ENCODE peak calls at places on chromosomes 16 and 17, in seven cellular contexts. Z is fibroblast of lung, G is right atrium auricular region, W is mesendoderm, N is cardiac muscle cell, U is keratinocyte, L is lower lobe of right lung. O is an unnamed sample. For H3K4me1, the result is how much of the 10 kb centered on the place peaks cover.

GRCh38 chr16:88365244-88365865 is 17.4 kb upstream of the ZNF469 start:
- DNase-seq in Z (no peak), L (peak), G (no peak), N (no peak), W (no peak), U (no peak), O (no peak)

GRCh38 chr17:49191407-49191916 is 18.9 kb downstream of the GNGT2 start:
- DNase-seq in G (no peak), L (no peak), Z (no peak), W (no peak), U (no peak), N (no peak), O (no peak)

GRCh38 chr17:9239821-9240658 is 218.7 kb downstream of the NTN1 start:
- DNase-seq in G (peak), Z (peak), L (peak), W (peak), U (no peak), N (peak), O (peak)

GRCh38 chr17:50758989-50759544 is 8.3 kb downstream of the ANKRD40CL start:
- DNase-seq in N (peak), G (no peak), U (no peak), W (no peak), L (no peak), Z (no peak), O (no peak)

GRCh38 chr16:4261557-4262172 is 11.2 kb downstream of the TFAP4 start:
- DNase-seq in U (no peak), L (no peak), Z (peak), N (peak), G (no peak), W (peak), O (peak)

GRCh38 chr17:14833201-14833773 is 431.8 kb downstream of the PMP22 start:
- DNase-seq in U (no peak), Z (peak), L (no peak), N (no peak), W (no peak), G (no peak), O (no peak)

GRCh38 chr17:75625813-75626486 is 7.3 kb upstream of the SMIM5 start:
- DNase-seq in L (no peak), W (peak), G (no peak), N (peak), U (no peak), Z (peak), O (peak)

GRCh38 chr16:23694707-23695373 is 16.2 kb downstream of the PLK1 start:
- DNase-seq in L (no peak), G (no peak), W (peak), U (no peak), N (peak), Z (peak), O (peak)

GRCh38 chr17:44376124-44376523 is 12.5 kb upstream of the FAM171A2 start:
- DNase-seq in U (no peak), Z (peak), N (no peak), W (peak), L (no peak), G (no peak), O (peak)

GRCh38 chr16:2964416-2965223 is 545 bp downstream of the KREMEN2 start:
- DNase-seq in N (peak), W (peak), G (no peak), L (peak), U (no peak), Z (no peak), O (peak)

GRCh38 chr17:33520404-33521032 is 227.4 kb upstream of the ASIC2 start:
- DNase-seq in Z (peak), G (no peak), U (no peak), W (peak), N (peak), L (peak), O (peak)

GRCh38 chr17:70919241-70919640 is 749.9 kb downstream of the KCNJ2 start:
- DNase-seq in G (no peak), N (no peak), U (no peak), L (no peak), Z (peak), W (no peak), O (no peak)

GRCh38 chr17:63275318-63275967 is 170.7 kb downstream of the CYB561 start:
- DNase-seq in G (no peak), U (peak), W (peak), N (no peak), L (no peak), Z (peak), O (no peak)

GRCh38 chr17:61009619-61010018 is 332.0 kb downstream of the BCAS3 start:
- DNase-seq in Z (peak), U (no peak), L (no peak), G (no peak), N (peak), W (no peak), O (no peak)

GRCh38 chr16:75679366-75679765 is 2.6 kb upstream of the CPHXL2 start:
- DNase-seq in G (no peak), N (no peak), U (no peak), W (no peak), Z (no peak), L (no peak), O (no peak)

GRCh38 chr17:81073967-81074366 is 39.0 kb downstream of the BAIAP2 start:
- DNase-seq in G (no peak), L (no peak), Z (no peak), W (no peak), N (no peak), U (no peak), O (no peak)

GRCh38 chr17:40516581-40517285 is 15.3 kb upstream of the TNS4 start:
- DNase-seq in Z (no peak), W (peak), G (no peak), U (no peak), N (no peak), L (no peak), O (no peak)

GRCh38 chr17:63344383-63344782 is 101.7 kb downstream of the CYB561 start:
- DNase-seq in L (no peak), N (no peak), U (no peak), G (no peak), W (no peak), Z (no peak), O (no peak)

GRCh38 chr17:83196088-83196765 is 116.8 kb downstream of the METRNL start:
- DNase-seq in G (no peak), W (no peak), U (no peak), N (no peak), Z (peak), L (peak), O (no peak)

GRCh38 chr16:68232335-68232734 is 3.6 kb downstream of the ESRP2 start:
- DNase-seq in L (peak), N (no peak), W (no peak), G (no peak), Z (no peak), U (no peak), O (no peak)

GRCh38 chr17:45363498-45363897 is 46.7 kb upstream of the MAP3K14 start:
- DNase-seq in Z (no peak), L (no peak), U (no peak), N (no peak), W (no peak), G (no peak), O (no peak)

GRCh38 chr17:79728169-79728907 is 2.4 kb upstream of the ENPP7 start:
- DNase-seq in U (peak), G (peak), Z (peak), L (peak), W (peak), N (peak), O (peak)
- H3K4me1 ChIP-seq in U (under half), G (under half), Z (under half), L (under half), W (under half), N (under half), O (under half)

DNA sequence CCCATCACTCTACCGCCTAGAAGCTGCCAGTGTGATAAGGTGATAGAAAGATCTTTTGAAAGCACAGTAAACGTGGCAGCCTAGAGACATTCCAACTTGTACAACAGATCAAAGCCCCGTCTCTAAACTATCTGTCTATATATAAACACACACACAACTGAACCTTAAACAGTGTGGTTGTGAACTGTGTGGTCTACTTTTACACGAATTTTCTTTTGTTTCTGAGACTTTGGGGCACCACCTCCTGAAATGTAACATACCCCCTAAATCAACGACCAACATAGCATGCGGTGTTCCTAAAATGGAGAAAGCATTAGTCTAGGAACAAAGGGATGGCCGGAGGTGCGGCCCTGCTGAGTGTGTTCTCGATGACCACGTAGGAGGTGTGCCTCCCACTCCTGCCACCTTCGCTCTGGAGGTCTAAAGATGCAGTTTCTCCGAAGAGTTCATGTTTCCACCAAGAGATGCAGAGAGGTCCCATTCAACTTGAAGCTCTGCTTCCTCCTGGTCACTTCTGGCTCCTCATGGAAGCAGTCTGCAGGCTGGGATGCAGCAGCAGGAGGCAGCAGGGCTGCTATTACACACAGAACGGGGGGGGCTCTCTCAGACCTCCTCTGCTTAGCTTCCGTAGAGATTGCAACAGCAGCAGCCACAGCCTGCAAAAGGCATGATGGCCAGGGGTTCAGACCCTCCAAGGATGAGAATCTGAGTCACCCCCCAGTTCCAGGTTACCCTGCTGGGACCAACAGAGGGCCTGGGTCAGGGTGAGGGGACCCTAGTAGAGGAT is 22.6 kb upstream of the USP10 start:
- DNase-seq in L (no peak), N (no peak), Z (no peak), W (no peak), G (no peak), U (no peak), O (peak)
- H3K4me1 ChIP-seq in L (under half), N (under half), Z (under half), W (under half), G (under half), U (under half), O (under half)

GRCh38 chr17:2905697-2906595 is 109.7 kb downstream of the RAP1GAP2 start:
- DNase-seq in L (no peak), W (no peak), G (no peak), U (no peak), Z (no peak), N (no peak), O (no peak)

GRCh38 chr17:2904135-2904534 is 107.9 kb downstream of the RAP1GAP2 start:
- DNase-seq in G (peak), U (no peak), W (peak), L (peak), N (no peak), Z (no peak), O (peak)

GRCh38 chr17:2906907-2907306 is 110.7 kb downstream of the RAP1GAP2 start:
- DNase-seq in N (no peak), G (no peak), U (no peak), L (no peak), W (peak), Z (no peak), O (no peak)

GRCh38 chr17:2903193-2903974 is 107.1 kb downstream of the RAP1GAP2 start:
- DNase-seq in N (no peak), Z (no peak), G (no peak), W (no peak), U (no peak), L (no peak), O (no peak)

GRCh38 chr17:2905269-2905668 is 109.0 kb downstream of the RAP1GAP2 start:
- DNase-seq in L (no peak), U (no peak), Z (no peak), G (peak), W (no peak), N (no peak), O (no peak)
- H3K4me1 ChIP-seq in L (under half), U (under half), Z (under half), G (under half), W (under half), N (under half), O (under half)

DNA sequence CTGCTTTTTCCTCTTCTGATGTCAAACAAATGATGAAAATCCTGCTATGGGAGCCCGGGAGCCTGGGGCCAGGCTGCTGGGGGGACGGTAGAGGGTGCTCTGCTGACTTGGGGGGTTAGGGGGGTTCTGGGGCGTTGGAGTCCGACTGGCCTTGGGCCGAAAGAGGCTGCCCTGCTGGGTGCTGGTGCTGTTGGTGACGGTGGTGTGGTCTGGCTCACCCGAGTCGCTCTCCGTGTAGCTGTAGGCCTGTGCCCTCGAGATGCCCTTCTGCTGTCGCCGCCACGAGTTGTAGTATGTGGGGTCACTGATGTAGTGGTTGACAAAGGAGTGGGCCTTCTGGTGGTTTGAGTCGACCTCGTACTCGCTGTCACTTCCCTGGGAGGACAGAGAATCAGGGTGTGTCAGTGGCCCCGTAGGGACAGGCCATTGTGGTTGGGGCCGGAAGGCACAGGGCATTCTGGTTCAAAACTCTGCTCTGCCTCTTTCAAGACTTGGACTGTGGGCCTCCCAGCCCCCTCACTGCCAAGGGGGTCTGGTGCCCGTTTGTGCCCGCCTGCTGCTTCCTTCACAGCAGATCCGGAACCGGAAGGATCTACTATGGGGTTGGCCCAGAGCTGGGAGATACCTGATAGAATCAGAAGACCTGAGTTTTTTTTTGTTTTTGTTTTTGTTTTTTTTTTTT is 26.9 kb upstream of the CDC42EP4 start:
- DNase-seq in Z (no peak), L (no peak), N (no peak), W (no peak), G (no peak), U (no peak), O (no peak)
- H3K4me1 ChIP-seq in Z (under half), L (under half), N (under half), W (under half), G (under half), U (half or more), O (under half)

O was measured in neural progenitor cell.